ENCODE peak calls at places on chromosomes 12 and 14, in eight cellular contexts. Y, M, B, Q, E, K, F and X are unnamed samples.

GRCh38 chr14:87899228-87899627 is 93.8 kb downstream of the GALC start:
- DNase-seq in Y (no peak), M (no peak), B (no peak), Q (no peak), E (no peak), K (no peak), F (no peak), X (no peak)

GRCh38 chr12:48686037-48686595 is 4.1 kb upstream of the KANSL2 start:
- DNase-seq in Y (no peak), M (no peak), B (no peak), Q (no peak), E (no peak), K (no peak), F (no peak), X (no peak)

GRCh38 chr14:100278702-100279101 is 27.5 kb downstream of the SLC25A29 start:
- DNase-seq in Y (no peak), M (no peak), B (no peak), Q (no peak), E (peak; percentile 55), K (peak; percentile 67), F (no peak), X (peak; percentile 58)

GRCh38 chr12:104370989-104371870 is 67.7 kb downstream of the EID3 start:
- DNase-seq in Y (peak; percentile 57), M (no peak), B (no peak), Q (no peak), E (peak; percentile 81), K (peak; percentile 49), F (no peak), X (no peak)

GRCh38 chr14:102363182-102363952 is 626 bp downstream of the TECPR2 start:
- DNase-seq in Y (no peak), M (peak; percentile 51), B (no peak), Q (peak; percentile 50), E (no peak), K (peak; percentile 38), F (peak; percentile 43), X (peak; percentile 21)

GRCh38 chr12:20099395-20099976 is 268.9 kb upstream of the PDE3A start:
- DNase-seq in Y (peak; percentile 72), M (no peak), B (no peak), Q (no peak), E (no peak), K (no peak), F (no peak), X (no peak)

GRCh38 chr12:45284096-45284901 is 68.4 kb downstream of the ANO6 start:
- DNase-seq in Y (no peak), M (peak; percentile 19), B (no peak), Q (no peak), E (peak; percentile 10), K (peak; percentile 73), F (no peak), X (no peak)

GRCh38 chr12:115599251-115599811 is 678.2 kb downstream of the MED13L start:
- DNase-seq in Y (no peak), M (no peak), B (no peak), Q (no peak), E (no peak), K (peak; percentile 13), F (no peak), X (no peak)

GRCh38 chr12:27462851-27463250 is 16.3 kb downstream of the SMCO2 start:
- DNase-seq in Y (no peak), M (no peak), B (no peak), Q (no peak), E (no peak), K (peak; percentile 14), F (no peak), X (no peak)

GRCh38 chr12:31578632-31579031 is 12.3 kb downstream of the DENND5B start:
- DNase-seq in Y (no peak), M (no peak), B (no peak), Q (no peak), E (no peak), K (peak; percentile 22), F (no peak), X (no peak)

GRCh38 chr14:104546021-104546491 is 33.5 kb upstream of the C14orf180 start:
- DNase-seq in Y (no peak), M (no peak), B (no peak), Q (no peak), E (no peak), K (no peak), F (no peak), X (no peak)

GRCh38 chr12:111864935-111865334 is 22.9 kb downstream of the MAPKAPK5 start:
- DNase-seq in Y (no peak), M (no peak), B (no peak), Q (no peak), E (no peak), K (no peak), F (no peak), X (no peak)

GRCh38 chr12:12384601-12385321 is 27.9 kb downstream of the BORCS5 start:
- DNase-seq in Y (peak; percentile 43), M (no peak), B (peak; percentile 22), Q (peak; percentile 71), E (no peak), K (peak; percentile 40), F (no peak), X (no peak)

GRCh38 chr14:75648066-75648838 is 12.4 kb downstream of the ERG28 start:
- DNase-seq in Y (no peak), M (no peak), B (no peak), Q (no peak), E (peak; percentile 86), K (peak; percentile 99), F (no peak), X (no peak)

GRCh38 chr12:101021911-101022388 is 188.1 kb downstream of the SLC5A8 start:
- DNase-seq in Y (no peak), M (no peak), B (no peak), Q (no peak), E (peak; percentile 77), K (peak; percentile 94), F (no peak), X (no peak)

GRCh38 chr12:131363416-131363815 is 347.5 kb upstream of the SFSWAP start:
- DNase-seq in Y (no peak), M (no peak), B (no peak), Q (no peak), E (no peak), K (no peak), F (no peak), X (no peak)

GRCh38 chr14:93303659-93304058 is 29.2 kb downstream of the BTBD7 start:
- DNase-seq in Y (no peak), M (no peak), B (no peak), Q (no peak), E (no peak), K (no peak), F (no peak), X (no peak)